ENCODE peak calls at places on chromosomes 5 and 9, in ten cellular contexts. F, G, M, J, I, Y, E, V, N and X are unnamed samples.

GRCh38 chr5:134146651-134147544 is 29.9 kb downstream of the SKP1 start:
- DNase-seq in F (no peak), G (no peak), M (no peak), J (no peak), I (no peak), Y (no peak), E (no peak), V (no peak), N (no peak), X (no peak)

GRCh38 chr9:138043061-138043410 is 165.5 kb downstream of the CACNA1B start:
- DNase-seq in F (no peak), G (no peak), M (no peak), J (no peak), I (no peak), Y (no peak), E (no peak), V (no peak), N (no peak), X (no peak)

GRCh38 chr5:145982572-145983314 is 46.4 kb downstream of the SH3RF2 start:
- DNase-seq in F (no peak), G (no peak), M (no peak), J (no peak), I (no peak), Y (no peak), E (no peak), V (no peak), N (no peak), X (no peak)

GRCh38 chr5:56112526-56113121 is 117.9 kb upstream of the IL6ST start:
- DNase-seq in F (no peak), G (no peak), M (no peak), J (no peak), I (peak; percentile 96), Y (no peak), E (no peak), V (no peak), N (no peak), X (peak; percentile 31)

GRCh38 chr5:36570268-36570667 is 36.1 kb upstream of the SLC1A3 start:
- DNase-seq in F (no peak), G (no peak), M (no peak), J (no peak), I (peak; percentile 51), Y (no peak), E (no peak), V (no peak), N (no peak), X (no peak)

GRCh38 chr5:69231851-69232250 is 2.8 kb upstream of the CDK7 start:
- DNase-seq in F (no peak), G (peak; percentile 4), M (no peak), J (no peak), I (no peak), Y (no peak), E (no peak), V (peak; percentile 97), N (no peak), X (no peak)

GRCh38 chr9:89078860-89079259 is 87.6 kb downstream of the S1PR3 start:
- DNase-seq in F (no peak), G (no peak), M (no peak), J (no peak), I (no peak), Y (no peak), E (no peak), V (no peak), N (no peak), X (no peak)

GRCh38 chr9:105503873-105504272 is 54.1 kb upstream of the FKTN start:
- DNase-seq in F (no peak), G (no peak), M (no peak), J (no peak), I (no peak), Y (no peak), E (peak; percentile 13), V (peak; percentile 11), N (no peak), X (no peak)

GRCh38 chr5:30600892-30601291 is 592.6 kb upstream of the CDH6 start:
- DNase-seq in F (no peak), G (no peak), M (no peak), J (no peak), I (no peak), Y (no peak), E (no peak), V (no peak), N (no peak), X (peak; percentile 48)

GRCh38 chr5:58294598-58295298 is 165.1 kb downstream of the PLK2 start:
- DNase-seq in F (no peak), G (peak; percentile 3), M (no peak), J (no peak), I (no peak), Y (no peak), E (no peak), V (peak; percentile 19), N (no peak), X (no peak)

GRCh38 chr5:98110270-98110669 is 663.2 kb upstream of the RGMB start:
- DNase-seq in F (no peak), G (no peak), M (no peak), J (no peak), I (no peak), Y (no peak), E (no peak), V (no peak), N (no peak), X (no peak)